ENCODE peak calls at places on chromosome X, in seven cellular contexts. G is natural killer cell, O is NCI-H1092 treated with DMSO at 0.1 percent for 48 hours, P is choroid plexus epithelial cell, D is uterus, Q is kidney, Y is MCF 10A. N is an unnamed sample.
A peak's percentile ranks its signal among the peaks of the same experiment; 100 is the strongest.

GRCh38 chrX:137313627-137314026 is 252.3 kb upstream of the ZIC3 start:
- DNase-seq in G (no peak), O (no peak), P (no peak), D (no peak), Q (no peak), Y (no peak), N (no peak)

GRCh38 chrX:149274516-149275105 is 230.5 kb downstream of the IDS start:
- DNase-seq in G (no peak), O (no peak), P (no peak), D (no peak), Q (no peak), Y (peak; percentile 58), N (no peak)

GRCh38 chrX:132924426-132924825 is 34.0 kb downstream of the HS6ST2 start:
- DNase-seq in G (no peak), O (no peak), P (no peak), D (no peak), Q (no peak), Y (no peak), N (no peak)

GRCh38 chrX:123310112-123310511 is 126.0 kb downstream of the GRIA3 start:
- DNase-seq in G (no peak), O (no peak), P (no peak), D (no peak), Q (no peak), Y (no peak), N (no peak)

GRCh38 chrX:130994671-130995070 is 63.5 kb upstream of the ARHGAP36 start:
- DNase-seq in G (no peak), O (peak; percentile 20), P (peak; percentile 12), D (no peak), Q (no peak), Y (peak; percentile 48), N (peak; percentile 0)

GRCh38 chrX:70029790-70030189 is 19.9 kb downstream of the AWAT2 start:
- DNase-seq in G (no peak), O (no peak), P (no peak), D (no peak), Q (no peak), Y (no peak), N (no peak)

GRCh38 chrX:38183577-38183976 is 37.1 kb downstream of the SRPX start:
- DNase-seq in G (no peak), O (no peak), P (no peak), D (no peak), Q (no peak), Y (no peak), N (peak; percentile 50)

GRCh38 chrX:134551365-134552095 is 91.6 kb downstream of the HPRT1 start:
- DNase-seq in G (no peak), O (no peak), P (peak; percentile 73), D (no peak), Q (no peak), Y (no peak), N (peak; percentile 68)

GRCh38 chrX:49273181-49273727 is 3.7 kb downstream of the PPP1R3F start:
- DNase-seq in G (no peak), O (no peak), P (no peak), D (no peak), Q (no peak), Y (no peak), N (no peak)

GRCh38 chrX:154123241-154124219 is 20.5 kb upstream of the OPN1LW start:
- DNase-seq in G (no peak), O (no peak), P (peak; percentile 3), D (no peak), Q (peak; percentile 88), Y (no peak), N (no peak)

GRCh38 chrX:110210417-110211139 is 107.3 kb downstream of the AMMECR1 start:
- DNase-seq in G (no peak), O (peak; percentile 5), P (peak; percentile 67), D (no peak), Q (no peak), Y (peak; percentile 61), N (peak; percentile 90)

GRCh38 chrX:134929813-134930212 is 61.0 kb upstream of the SMIM10 start:
- DNase-seq in G (no peak), O (no peak), P (no peak), D (no peak), Q (no peak), Y (no peak), N (no peak)

GRCh38 chrX:68919707-68920106 is 90.9 kb downstream of the EFNB1 start:
- DNase-seq in G (no peak), O (no peak), P (no peak), D (no peak), Q (no peak), Y (no peak), N (no peak)

GRCh38 chrX:106780259-106780658 is 22.2 kb upstream of the TBC1D8B start:
- DNase-seq in G (no peak), O (no peak), P (no peak), D (no peak), Q (no peak), Y (peak; percentile 16), N (no peak)

GRCh38 chrX:153504445-153505016 is 9.8 kb downstream of the BGN start:
- DNase-seq in G (no peak), O (no peak), P (no peak), D (no peak), Q (no peak), Y (no peak), N (no peak)

GRCh38 chrX:83022020-83022419 is 486.1 kb upstream of the POU3F4 start:
- DNase-seq in G (no peak), O (no peak), P (peak; percentile 3), D (no peak), Q (no peak), Y (peak; percentile 96), N (no peak)

GRCh38 chrX:71095971-71096701 is 485 bp downstream of the FOXO4 start:
- DNase-seq in G (no peak), O (peak; percentile 28), P (no peak), D (no peak), Q (peak; percentile 74), Y (peak; percentile 34), N (no peak)

GRCh38 chrX:14357314-14357713 is 172.0 kb upstream of the GLRA2 start:
- DNase-seq in G (no peak), O (no peak), P (no peak), D (no peak), Q (no peak), Y (no peak), N (no peak)

GRCh38 chrX:115362334-115363095 is 73.0 kb downstream of the LUZP4 start:
- DNase-seq in G (peak; percentile 26), O (peak; percentile 21), P (peak; percentile 66), D (no peak), Q (no peak), Y (no peak), N (no peak)

GRCh38 chrX:65595460-65595876 is 60.9 kb upstream of the LAS1L start:
- DNase-seq in G (peak; percentile 82), O (peak; percentile 62), P (peak; percentile 95), D (peak; percentile 93), Q (peak; percentile 95), Y (peak; percentile 92), N (peak; percentile 89)

GRCh38 chrX:153651540-153652079 is 4.6 kb downstream of the DUSP9 start:
- DNase-seq in G (no peak), O (no peak), P (no peak), D (no peak), Q (peak; percentile 56), Y (peak; percentile 14), N (no peak)

GRCh38 chrX:12058087-12058486 is 80.2 kb upstream of the FRMPD4 start:
- DNase-seq in G (no peak), O (no peak), P (no peak), D (no peak), Q (no peak), Y (peak; percentile 9), N (no peak)

N was measured in AG10803.